ENCODE peak calls at places on chromosomes 7 and 10, in nine cellular contexts. One of them, this sample, is unnamed.

GRCh38 chr10:3071405-3072198 is 4.3 kb downstream of the PFKP start:
- DNase-seq in fibroblast of lung: peak
- DNase-seq in H1: no peak
- DNase-seq in astrocyte: peak
- DNase-seq in GM23338: no peak
- DNase-seq in mammary epithelial cell: peak
- DNase-seq in keratinocyte: peak
- DNase-seq in PC-3: peak
- DNase-seq in GM12878: no peak
- DNase-seq in this sample: no peak

GRCh38 chr10:24716295-24716694 is 7.4 kb downstream of the ARHGAP21 start:
- DNase-seq in fibroblast of lung: no peak
- DNase-seq in H1: no peak
- DNase-seq in astrocyte: no peak
- DNase-seq in GM23338: peak
- DNase-seq in mammary epithelial cell: no peak
- DNase-seq in keratinocyte: no peak
- DNase-seq in PC-3: no peak
- DNase-seq in GM12878: no peak
- DNase-seq in this sample: no peak

GRCh38 chr10:60646966-60647796 is 131.1 kb upstream of the CDK1 start:
- DNase-seq in fibroblast of lung: peak
- DNase-seq in H1: no peak
- DNase-seq in astrocyte: peak
- DNase-seq in GM23338: peak
- DNase-seq in mammary epithelial cell: peak
- DNase-seq in keratinocyte: no peak
- DNase-seq in PC-3: peak
- DNase-seq in GM12878: peak
- DNase-seq in this sample: peak

GRCh38 chr10:7756360-7756992 is 31.3 kb downstream of the KIN start:
- DNase-seq in fibroblast of lung: peak
- DNase-seq in H1: no peak
- DNase-seq in astrocyte: no peak
- DNase-seq in GM23338: peak
- DNase-seq in mammary epithelial cell: peak
- DNase-seq in keratinocyte: no peak
- DNase-seq in PC-3: peak
- DNase-seq in GM12878: no peak
- DNase-seq in this sample: peak

GRCh38 chr7:30708983-30709382 is 26.7 kb upstream of the CRHR2 start:
- DNase-seq in fibroblast of lung: peak
- DNase-seq in H1: no peak
- DNase-seq in astrocyte: no peak
- DNase-seq in GM23338: no peak
- DNase-seq in mammary epithelial cell: no peak
- DNase-seq in keratinocyte: no peak
- DNase-seq in PC-3: no peak
- DNase-seq in GM12878: no peak
- DNase-seq in this sample: no peak

GRCh38 chr10:97882142-97883091 is 32.8 kb downstream of the GOLGA7B start:
- DNase-seq in fibroblast of lung: peak
- DNase-seq in H1: no peak
- DNase-seq in astrocyte: peak
- DNase-seq in GM23338: no peak
- DNase-seq in mammary epithelial cell: peak
- DNase-seq in keratinocyte: peak
- DNase-seq in PC-3: peak
- DNase-seq in GM12878: no peak
- DNase-seq in this sample: no peak

GRCh38 chr7:128067983-128068382 is 36.7 kb upstream of the LRRC4 start:
- DNase-seq in fibroblast of lung: no peak
- DNase-seq in H1: no peak
- DNase-seq in astrocyte: no peak
- DNase-seq in GM23338: no peak
- DNase-seq in mammary epithelial cell: no peak
- DNase-seq in keratinocyte: no peak
- DNase-seq in PC-3: no peak
- DNase-seq in GM12878: no peak
- DNase-seq in this sample: no peak

GRCh38 chr10:120632047-120632446 is 175.0 kb downstream of the PLPP4 start:
- DNase-seq in fibroblast of lung: no peak
- DNase-seq in H1: no peak
- DNase-seq in astrocyte: peak
- DNase-seq in GM23338: no peak
- DNase-seq in mammary epithelial cell: no peak
- DNase-seq in keratinocyte: no peak
- DNase-seq in PC-3: peak
- DNase-seq in GM12878: no peak
- DNase-seq in this sample: no peak

GRCh38 chr10:127928021-127928806 is 21.3 kb downstream of the PTPRE start:
- DNase-seq in fibroblast of lung: peak
- DNase-seq in H1: no peak
- DNase-seq in astrocyte: peak
- DNase-seq in GM23338: no peak
- DNase-seq in mammary epithelial cell: no peak
- DNase-seq in keratinocyte: no peak
- DNase-seq in PC-3: peak
- DNase-seq in GM12878: no peak
- DNase-seq in this sample: no peak

GRCh38 chr7:102128303-102128702 is 158.4 kb upstream of the SH2B2 start:
- DNase-seq in fibroblast of lung: no peak
- DNase-seq in H1: no peak
- DNase-seq in astrocyte: no peak
- DNase-seq in GM23338: no peak
- DNase-seq in mammary epithelial cell: no peak
- DNase-seq in keratinocyte: no peak
- DNase-seq in PC-3: no peak
- DNase-seq in GM12878: no peak
- DNase-seq in this sample: no peak

GRCh38 chr7:76260171-76260703 is 42.2 kb upstream of the HSPB1 start:
- DNase-seq in fibroblast of lung: no peak
- DNase-seq in H1: peak
- DNase-seq in astrocyte: no peak
- DNase-seq in GM23338: peak
- DNase-seq in mammary epithelial cell: no peak
- DNase-seq in keratinocyte: no peak
- DNase-seq in PC-3: peak
- DNase-seq in GM12878: no peak
- DNase-seq in this sample: no peak

GRCh38 chr7:55104707-55105433 is 86.1 kb downstream of the EGFR start:
- DNase-seq in fibroblast of lung: peak
- DNase-seq in H1: no peak
- DNase-seq in astrocyte: peak
- DNase-seq in GM23338: no peak
- DNase-seq in mammary epithelial cell: peak
- DNase-seq in keratinocyte: no peak
- DNase-seq in PC-3: no peak
- DNase-seq in GM12878: no peak
- DNase-seq in this sample: no peak

GRCh38 chr10:103850572-103850895 is 4.8 kb downstream of the SH3PXD2A start:
- DNase-seq in fibroblast of lung: no peak
- DNase-seq in H1: no peak
- DNase-seq in astrocyte: no peak
- DNase-seq in GM23338: no peak
- DNase-seq in mammary epithelial cell: no peak
- DNase-seq in keratinocyte: no peak
- DNase-seq in PC-3: no peak
- DNase-seq in GM12878: no peak
- DNase-seq in this sample: no peak

GRCh38 chr10:12534824-12535223 is 185.5 kb downstream of the CAMK1D start:
- DNase-seq in fibroblast of lung: no peak
- DNase-seq in H1: peak
- DNase-seq in astrocyte: peak
- DNase-seq in GM23338: no peak
- DNase-seq in mammary epithelial cell: peak
- DNase-seq in keratinocyte: no peak
- DNase-seq in PC-3: peak
- DNase-seq in GM12878: no peak
- DNase-seq in this sample: no peak

GRCh38 chr10:14742815-14743214 is 31.9 kb downstream of the FAM107B start:
- DNase-seq in fibroblast of lung: no peak
- DNase-seq in H1: no peak
- DNase-seq in astrocyte: no peak
- DNase-seq in GM23338: peak
- DNase-seq in mammary epithelial cell: no peak
- DNase-seq in keratinocyte: no peak
- DNase-seq in PC-3: no peak
- DNase-seq in GM12878: peak
- DNase-seq in this sample: no peak

GRCh38 chr7:155665957-155666287 is 21.5 kb downstream of the RBM33 start:
- DNase-seq in fibroblast of lung: peak
- DNase-seq in H1: no peak
- DNase-seq in astrocyte: peak
- DNase-seq in GM23338: no peak
- DNase-seq in mammary epithelial cell: peak
- DNase-seq in keratinocyte: no peak
- DNase-seq in PC-3: peak
- DNase-seq in GM12878: no peak
- DNase-seq in this sample: no peak

GRCh38 chr7:128410092-128410665 is 397 bp upstream of the IMPDH1 start:
- DNase-seq in fibroblast of lung: peak
- DNase-seq in H1: no peak
- DNase-seq in astrocyte: peak
- DNase-seq in GM23338: peak
- DNase-seq in mammary epithelial cell: peak
- DNase-seq in keratinocyte: no peak
- DNase-seq in PC-3: peak
- DNase-seq in GM12878: no peak
- DNase-seq in this sample: peak

GRCh38 chr10:18261660-18262292 is 121.6 kb downstream of the CACNB2 start:
- DNase-seq in fibroblast of lung: no peak
- DNase-seq in H1: no peak
- DNase-seq in astrocyte: no peak
- DNase-seq in GM23338: no peak
- DNase-seq in mammary epithelial cell: no peak
- DNase-seq in keratinocyte: no peak
- DNase-seq in PC-3: no peak
- DNase-seq in GM12878: no peak
- DNase-seq in this sample: no peak

GRCh38 chr10:80856186-80856585 is 318.5 kb downstream of the SH2D4B start:
- DNase-seq in fibroblast of lung: no peak
- DNase-seq in H1: no peak
- DNase-seq in astrocyte: no peak
- DNase-seq in GM23338: no peak
- DNase-seq in mammary epithelial cell: no peak
- DNase-seq in keratinocyte: no peak
- DNase-seq in PC-3: no peak
- DNase-seq in GM12878: no peak
- DNase-seq in this sample: no peak

GRCh38 chr7:139853576-139854511 is 24.8 kb downstream of the TBXAS1 start:
- DNase-seq in fibroblast of lung: peak
- DNase-seq in H1: peak
- DNase-seq in astrocyte: peak
- DNase-seq in GM23338: no peak
- DNase-seq in mammary epithelial cell: peak
- DNase-seq in keratinocyte: no peak
- DNase-seq in PC-3: peak
- DNase-seq in GM12878: no peak
- DNase-seq in this sample: no peak

GRCh38 chr10:71397340-71398212 is 856 bp downstream of the CDH23 start:
- DNase-seq in fibroblast of lung: no peak
- DNase-seq in H1: peak
- DNase-seq in astrocyte: no peak
- DNase-seq in GM23338: peak
- DNase-seq in mammary epithelial cell: no peak
- DNase-seq in keratinocyte: no peak
- DNase-seq in PC-3: no peak
- DNase-seq in GM12878: no peak
- DNase-seq in this sample: no peak
- TF ChIP-seq EZH2 in fibroblast of lung: peak
- TF ChIP-seq EZH2 in H1: peak
- TF ChIP-seq EZH2 in astrocyte: peak
- TF ChIP-seq EZH2 in GM23338: peak
- TF ChIP-seq EZH2 in mammary epithelial cell: peak
- TF ChIP-seq EZH2 in keratinocyte: peak
- TF ChIP-seq EZH2 in PC-3: peak
- TF ChIP-seq EZH2 in GM12878: peak
- TF ChIP-seq EZH2 in this sample: no peak

GRCh38 chr7:43926193-43927043 is at the start of gene UBE2D4:
- DNase-seq in fibroblast of lung: peak
- DNase-seq in H1: peak
- DNase-seq in astrocyte: peak
- DNase-seq in GM23338: peak
- DNase-seq in mammary epithelial cell: peak
- DNase-seq in keratinocyte: no peak
- DNase-seq in PC-3: peak
- DNase-seq in GM12878: peak
- DNase-seq in this sample: peak
- TF ChIP-seq CTCF in fibroblast of lung: no peak
- TF ChIP-seq CTCF in H1: no peak
- TF ChIP-seq CTCF in astrocyte: no peak
- TF ChIP-seq CTCF in GM23338: no peak
- TF ChIP-seq CTCF in mammary epithelial cell: no peak
- TF ChIP-seq CTCF in keratinocyte: peak
- TF ChIP-seq CTCF in PC-3: peak
- TF ChIP-seq CTCF in GM12878: peak
- TF ChIP-seq CTCF in this sample: peak

GRCh38 chr10:78859266-78859665 is 209.5 kb upstream of the ZMIZ1 start:
- DNase-seq in fibroblast of lung: no peak
- DNase-seq in H1: peak
- DNase-seq in astrocyte: no peak
- DNase-seq in GM23338: no peak
- DNase-seq in mammary epithelial cell: no peak
- DNase-seq in keratinocyte: no peak
- DNase-seq in PC-3: no peak
- DNase-seq in GM12878: no peak
- DNase-seq in this sample: no peak
- H3K4me2 ChIP-seq in fibroblast of lung: no peak
- H3K4me2 ChIP-seq in H1: no peak
- H3K4me2 ChIP-seq in astrocyte: no peak
- H3K4me2 ChIP-seq in GM23338: no peak
- H3K4me2 ChIP-seq in mammary epithelial cell: no peak
- H3K4me2 ChIP-seq in keratinocyte: no peak
- H3K4me2 ChIP-seq in PC-3: no peak
- H3K4me2 ChIP-seq in GM12878: no peak
- H3K4me2 ChIP-seq in this sample: no peak

DNA sequence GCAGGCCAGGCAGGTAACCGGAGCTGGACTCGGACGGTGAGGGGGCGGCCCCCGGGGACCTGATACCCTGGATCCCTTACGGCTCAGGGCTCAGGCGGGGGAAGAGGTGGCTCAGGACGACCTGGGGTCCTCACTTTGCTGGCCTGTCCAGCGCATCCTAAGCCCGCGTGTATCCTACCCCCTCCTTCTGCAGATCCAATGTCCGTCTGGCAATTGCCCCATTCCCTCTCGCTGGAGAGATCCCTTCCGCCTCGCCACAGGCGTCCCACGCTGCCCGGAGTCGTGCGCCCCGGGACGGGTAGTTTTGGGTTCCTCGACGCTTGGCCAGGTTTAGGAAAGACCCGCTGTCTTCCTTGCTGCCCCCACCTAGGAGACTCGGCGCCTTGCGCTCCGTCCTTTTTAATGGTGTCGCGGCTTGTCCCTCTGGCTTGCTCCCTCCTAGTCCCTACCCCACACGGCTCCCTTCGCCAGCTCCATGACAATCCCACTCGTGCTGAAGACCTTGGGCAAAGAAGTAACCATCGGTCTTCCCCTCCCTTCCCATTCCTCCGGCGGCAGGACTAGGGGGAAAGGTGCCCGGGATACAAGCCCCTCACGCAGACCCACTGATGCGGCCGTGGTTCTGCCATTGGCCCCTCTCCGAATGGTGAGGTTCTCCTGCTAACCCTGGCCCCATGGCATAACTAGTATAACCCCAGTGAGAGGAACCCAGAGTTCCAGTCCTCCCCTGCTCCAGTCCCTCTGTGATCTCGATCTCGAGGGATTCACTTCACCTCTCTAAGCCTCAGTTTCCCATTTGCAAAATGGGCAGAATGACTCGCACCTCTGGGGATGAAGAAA is 170.3 kb downstream of the UBE2H start:
- DNase-seq in fibroblast of lung: no peak
- DNase-seq in H1: no peak
- DNase-seq in astrocyte: no peak
- DNase-seq in GM23338: no peak
- DNase-seq in mammary epithelial cell: no peak
- DNase-seq in keratinocyte: no peak
- DNase-seq in PC-3: no peak
- DNase-seq in GM12878: no peak
- DNase-seq in this sample: no peak
- TF ChIP-seq EZH2 in fibroblast of lung: peak
- TF ChIP-seq EZH2 in H1: no peak
- TF ChIP-seq EZH2 in astrocyte: peak
- TF ChIP-seq EZH2 in GM23338: peak
- TF ChIP-seq EZH2 in mammary epithelial cell: peak
- TF ChIP-seq EZH2 in keratinocyte: peak
- TF ChIP-seq EZH2 in PC-3: no peak
- TF ChIP-seq EZH2 in GM12878: peak
- TF ChIP-seq EZH2 in this sample: no peak